ENCODE peak calls at places on chromosomes 7 and 10, in nine cellular contexts. One of them, this sample, is unnamed.

GRCh38 chr10:43943119-43943824 is 294.6 kb upstream of the ZNF32 start:
- DNase-seq in MM.1S: no peak
- DNase-seq in HCT116: no peak
- DNase-seq in K562: no peak
- DNase-seq in PC-3: no peak
- DNase-seq in astrocyte: no peak
- DNase-seq in IMR-90: no peak
- DNase-seq in fibroblast of lung: no peak
- DNase-seq in neuronal stem cell: no peak
- DNase-seq in this sample: no peak

GRCh38 chr7:130793855-130794618 is 60.0 kb upstream of the KLF14 start:
- DNase-seq in MM.1S: no peak
- DNase-seq in HCT116: peak
- DNase-seq in neuronal stem cell: no peak
- DNase-seq in K562: no peak
- DNase-seq in PC-3: no peak
- DNase-seq in IMR-90: peak
- DNase-seq in astrocyte: peak
- DNase-seq in fibroblast of lung: peak
- DNase-seq in this sample: no peak

GRCh38 chr10:73879296-73880173 is 5.2 kb upstream of the CAMK2G start:
- DNase-seq in astrocyte: peak
- DNase-seq in fibroblast of lung: peak
- DNase-seq in K562: peak
- DNase-seq in PC-3: peak
- DNase-seq in IMR-90: peak
- DNase-seq in HCT116: peak
- DNase-seq in neuronal stem cell: peak
- DNase-seq in MM.1S: peak
- DNase-seq in this sample: peak

GRCh38 chr7:81929386-81929785 is 159.5 kb upstream of the HGF start:
- DNase-seq in neuronal stem cell: no peak
- DNase-seq in IMR-90: peak
- DNase-seq in fibroblast of lung: no peak
- DNase-seq in astrocyte: peak
- DNase-seq in K562: no peak
- DNase-seq in MM.1S: no peak
- DNase-seq in HCT116: no peak
- DNase-seq in PC-3: no peak
- DNase-seq in this sample: no peak

GRCh38 chr7:86598721-86599120 is 45.0 kb upstream of the GRM3 start:
- DNase-seq in fibroblast of lung: no peak
- DNase-seq in PC-3: no peak
- DNase-seq in HCT116: no peak
- DNase-seq in IMR-90: no peak
- DNase-seq in MM.1S: no peak
- DNase-seq in astrocyte: no peak
- DNase-seq in neuronal stem cell: no peak
- DNase-seq in K562: no peak
- DNase-seq in this sample: no peak

GRCh38 chr7:1296727-1297475 is 64.2 kb downstream of the UNCX start:
- DNase-seq in K562: no peak
- DNase-seq in fibroblast of lung: no peak
- DNase-seq in MM.1S: no peak
- DNase-seq in neuronal stem cell: no peak
- DNase-seq in IMR-90: no peak
- DNase-seq in astrocyte: no peak
- DNase-seq in HCT116: no peak
- DNase-seq in PC-3: no peak
- DNase-seq in this sample: no peak

GRCh38 chr7:138825049-138825721 is 27.2 kb upstream of the ATP6V0A4 start:
- DNase-seq in neuronal stem cell: no peak
- DNase-seq in PC-3: no peak
- DNase-seq in K562: no peak
- DNase-seq in HCT116: no peak
- DNase-seq in astrocyte: no peak
- DNase-seq in fibroblast of lung: no peak
- DNase-seq in IMR-90: no peak
- DNase-seq in MM.1S: no peak
- DNase-seq in this sample: no peak

GRCh38 chr7:2521952-2522591 is 2.5 kb downstream of the LFNG start:
- DNase-seq in astrocyte: no peak
- DNase-seq in fibroblast of lung: no peak
- DNase-seq in PC-3: peak
- DNase-seq in HCT116: no peak
- DNase-seq in neuronal stem cell: no peak
- DNase-seq in MM.1S: no peak
- DNase-seq in K562: no peak
- DNase-seq in IMR-90: no peak
- DNase-seq in this sample: peak

GRCh38 chr7:7159063-7159645 is 23.2 kb upstream of the C1GALT1 start:
- DNase-seq in IMR-90: no peak
- DNase-seq in PC-3: no peak
- DNase-seq in neuronal stem cell: no peak
- DNase-seq in fibroblast of lung: no peak
- DNase-seq in HCT116: no peak
- DNase-seq in astrocyte: no peak
- DNase-seq in MM.1S: no peak
- DNase-seq in K562: no peak
- DNase-seq in this sample: no peak

GRCh38 chr10:62327897-62328296 is 46.3 kb upstream of the ZNF365 start:
- DNase-seq in IMR-90: no peak
- DNase-seq in HCT116: no peak
- DNase-seq in fibroblast of lung: peak
- DNase-seq in K562: no peak
- DNase-seq in neuronal stem cell: no peak
- DNase-seq in astrocyte: peak
- DNase-seq in PC-3: no peak
- DNase-seq in MM.1S: peak
- DNase-seq in this sample: no peak

GRCh38 chr10:44724415-44725174 is 186.5 kb upstream of the TMEM72 start:
- DNase-seq in K562: no peak
- DNase-seq in HCT116: no peak
- DNase-seq in astrocyte: peak
- DNase-seq in PC-3: peak
- DNase-seq in fibroblast of lung: peak
- DNase-seq in neuronal stem cell: no peak
- DNase-seq in MM.1S: no peak
- DNase-seq in IMR-90: peak
- DNase-seq in this sample: no peak

GRCh38 chr7:92375013-92375412 is 72.3 kb upstream of the GATAD1 start:
- DNase-seq in fibroblast of lung: no peak
- DNase-seq in astrocyte: peak
- DNase-seq in PC-3: no peak
- DNase-seq in IMR-90: peak
- DNase-seq in HCT116: no peak
- DNase-seq in K562: no peak
- DNase-seq in MM.1S: no peak
- DNase-seq in neuronal stem cell: no peak
- DNase-seq in this sample: no peak

GRCh38 chr10:636769-637168 is 52.7 kb downstream of the DIP2C start:
- DNase-seq in fibroblast of lung: no peak
- DNase-seq in neuronal stem cell: no peak
- DNase-seq in IMR-90: no peak
- DNase-seq in MM.1S: no peak
- DNase-seq in HCT116: no peak
- DNase-seq in K562: no peak
- DNase-seq in PC-3: no peak
- DNase-seq in astrocyte: no peak
- DNase-seq in this sample: no peak

GRCh38 chr7:81150951-81151361 is 232.1 kb upstream of the SEMA3C start:
- DNase-seq in HCT116: no peak
- DNase-seq in fibroblast of lung: peak
- DNase-seq in MM.1S: no peak
- DNase-seq in neuronal stem cell: no peak
- DNase-seq in PC-3: no peak
- DNase-seq in IMR-90: peak
- DNase-seq in K562: no peak
- DNase-seq in astrocyte: peak
- DNase-seq in this sample: no peak

GRCh38 chr10:131085586-131085860 is 226.0 kb downstream of the TCERG1L start:
- DNase-seq in PC-3: no peak
- DNase-seq in HCT116: no peak
- DNase-seq in K562: no peak
- DNase-seq in neuronal stem cell: no peak
- DNase-seq in fibroblast of lung: no peak
- DNase-seq in astrocyte: no peak
- DNase-seq in IMR-90: no peak
- DNase-seq in MM.1S: no peak
- DNase-seq in this sample: no peak

GRCh38 chr10:79404231-79404609 is 41.2 kb downstream of the ZCCHC24 start:
- DNase-seq in neuronal stem cell: no peak
- DNase-seq in IMR-90: peak
- DNase-seq in HCT116: no peak
- DNase-seq in K562: no peak
- DNase-seq in fibroblast of lung: peak
- DNase-seq in MM.1S: no peak
- DNase-seq in astrocyte: peak
- DNase-seq in PC-3: peak
- DNase-seq in this sample: no peak

GRCh38 chr10:19816420-19817250 is at the start of gene PLXDC2:
- DNase-seq in K562: no peak
- DNase-seq in MM.1S: peak
- DNase-seq in neuronal stem cell: peak
- DNase-seq in IMR-90: peak
- DNase-seq in HCT116: no peak
- DNase-seq in fibroblast of lung: peak
- DNase-seq in astrocyte: peak
- DNase-seq in PC-3: peak
- DNase-seq in this sample: no peak

GRCh38 chr10:30184397-30185033 is 125.1 kb upstream of the JCAD start:
- DNase-seq in HCT116: no peak
- DNase-seq in PC-3: no peak
- DNase-seq in IMR-90: peak
- DNase-seq in MM.1S: no peak
- DNase-seq in K562: no peak
- DNase-seq in neuronal stem cell: no peak
- DNase-seq in astrocyte: no peak
- DNase-seq in fibroblast of lung: peak
- DNase-seq in this sample: no peak
- H3K4me2 ChIP-seq in HCT116: no peak
- H3K4me2 ChIP-seq in PC-3: no peak
- H3K4me2 ChIP-seq in IMR-90: no peak
- H3K4me2 ChIP-seq in MM.1S: no peak
- H3K4me2 ChIP-seq in K562: no peak
- H3K4me2 ChIP-seq in neuronal stem cell: no peak
- H3K4me2 ChIP-seq in astrocyte: no peak
- H3K4me2 ChIP-seq in fibroblast of lung: no peak
- H3K4me2 ChIP-seq in this sample: no peak

GRCh38 chr7:75658369-75658768 is 80.4 kb downstream of the HIP1 start:
- DNase-seq in PC-3: no peak
- DNase-seq in IMR-90: no peak
- DNase-seq in HCT116: no peak
- DNase-seq in fibroblast of lung: peak
- DNase-seq in MM.1S: no peak
- DNase-seq in astrocyte: no peak
- DNase-seq in neuronal stem cell: no peak
- DNase-seq in K562: no peak
- DNase-seq in this sample: no peak
- H3K9ac ChIP-seq in PC-3: no peak
- H3K9ac ChIP-seq in IMR-90: no peak
- H3K9ac ChIP-seq in HCT116: peak
- H3K9ac ChIP-seq in fibroblast of lung: no peak
- H3K9ac ChIP-seq in MM.1S: no peak
- H3K9ac ChIP-seq in astrocyte: no peak
- H3K9ac ChIP-seq in neuronal stem cell: no peak
- H3K9ac ChIP-seq in K562: no peak
- H3K9ac ChIP-seq in this sample: no peak

GRCh38 chr7:75735059-75735458 is 3.7 kb downstream of the HIP1 start:
- DNase-seq in neuronal stem cell: no peak
- DNase-seq in K562: no peak
- DNase-seq in MM.1S: no peak
- DNase-seq in fibroblast of lung: no peak
- DNase-seq in PC-3: no peak
- DNase-seq in astrocyte: no peak
- DNase-seq in IMR-90: no peak
- DNase-seq in HCT116: no peak
- DNase-seq in this sample: no peak
- H3K27ac ChIP-seq in neuronal stem cell: no peak
- H3K27ac ChIP-seq in K562: peak
- H3K27ac ChIP-seq in MM.1S: no peak
- H3K27ac ChIP-seq in fibroblast of lung: no peak
- H3K27ac ChIP-seq in PC-3: no peak
- H3K27ac ChIP-seq in astrocyte: no peak
- H3K27ac ChIP-seq in IMR-90: peak
- H3K27ac ChIP-seq in HCT116: no peak
- H3K27ac ChIP-seq in this sample: no peak

DNA sequence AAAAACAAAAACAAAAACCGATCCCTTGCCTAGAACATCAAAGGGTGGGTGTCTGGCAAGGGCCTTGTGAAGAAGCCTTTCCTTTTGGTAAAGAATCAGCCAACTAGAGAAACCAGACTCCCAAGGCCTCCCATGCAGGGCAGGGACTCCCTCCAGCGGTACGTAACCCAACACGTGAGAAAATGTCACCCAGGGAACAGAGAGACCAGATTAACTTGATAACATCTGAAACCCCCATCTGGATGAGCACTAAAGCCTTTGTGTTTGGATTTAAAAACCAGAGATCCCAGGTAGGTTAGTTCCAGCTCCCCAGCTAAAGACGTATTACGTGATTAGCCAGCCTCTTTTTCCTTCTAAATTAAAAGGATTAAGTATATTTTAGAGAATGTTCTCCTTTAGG is 3.0 kb upstream of the HABP2 start:
- DNase-seq in MM.1S: no peak
- DNase-seq in fibroblast of lung: no peak
- DNase-seq in astrocyte: no peak
- DNase-seq in PC-3: no peak
- DNase-seq in HCT116: no peak
- DNase-seq in neuronal stem cell: no peak
- DNase-seq in K562: no peak
- DNase-seq in IMR-90: no peak
- DNase-seq in this sample: no peak
- H3K4me2 ChIP-seq in MM.1S: no peak
- H3K4me2 ChIP-seq in fibroblast of lung: no peak
- H3K4me2 ChIP-seq in astrocyte: no peak
- H3K4me2 ChIP-seq in PC-3: no peak
- H3K4me2 ChIP-seq in HCT116: no peak
- H3K4me2 ChIP-seq in neuronal stem cell: no peak
- H3K4me2 ChIP-seq in K562: no peak
- H3K4me2 ChIP-seq in IMR-90: no peak
- H3K4me2 ChIP-seq in this sample: no peak

This sample was measured in DND-41.